ENCODE peak calls at places on chromosomes 7 and 10, in seven cellular contexts. T is heart left ventricle, X is A549, J is fibroblast of lung, U is pancreas, O is uterus, H is lower leg skin. K is an unnamed sample.

GRCh38 chr7:140723002-140723401 is 26.5 kb downstream of the NDUFB2 start:
- DNase-seq in T (no peak), X (no peak), J (no peak), U (no peak), O (no peak), H (no peak), K (no peak)

GRCh38 chr7:665751-666453 is 60.6 kb upstream of the DNAAF5 start:
- DNase-seq in T (peak; percentile 84), X (no peak), J (no peak), U (no peak), O (peak; percentile 60), H (no peak), K (peak; percentile 29)

GRCh38 chr10:121237718-121238117 is 360.5 kb downstream of the FGFR2 start:
- DNase-seq in T (no peak), X (peak; percentile 10), J (no peak), U (no peak), O (no peak), H (no peak), K (no peak)

GRCh38 chr7:16970732-16971495 is 89.1 kb upstream of the AGR3 start:
- DNase-seq in T (no peak), X (no peak), J (no peak), U (no peak), O (no peak), H (no peak), K (no peak)

GRCh38 chr7:4025694-4026615 is 656.1 kb upstream of the FOXK1 start:
- DNase-seq in T (no peak), X (no peak), J (no peak), U (no peak), O (no peak), H (peak; percentile 66), K (no peak)

GRCh38 chr7:70775570-70776156 is 356.3 kb upstream of the GALNT17 start:
- DNase-seq in T (no peak), X (peak; percentile 6), J (peak; percentile 30), U (no peak), O (no peak), H (no peak), K (no peak)

GRCh38 chr7:30852360-30852709 is 59.3 kb upstream of the AQP1 start:
- DNase-seq in T (no peak), X (no peak), J (no peak), U (no peak), O (no peak), H (no peak), K (peak; percentile 65)

GRCh38 chr7:38561166-38561565 is 70.0 kb downstream of the AMPH start:
- DNase-seq in T (no peak), X (no peak), J (peak; percentile 63), U (no peak), O (no peak), H (no peak), K (peak; percentile 3)

GRCh38 chr10:28902215-28902614 is 224.9 kb downstream of the BAMBI start:
- DNase-seq in T (no peak), X (no peak), J (no peak), U (no peak), O (no peak), H (no peak), K (no peak)

GRCh38 chr7:18457832-18458231 is 37.7 kb upstream of the HDAC9 start:
- DNase-seq in T (peak; percentile 29), X (no peak), J (no peak), U (no peak), O (no peak), H (no peak), K (no peak)

GRCh38 chr10:84665883-84666463 is 337.6 kb downstream of the CCSER2 start:
- DNase-seq in T (no peak), X (peak; percentile 20), J (no peak), U (peak; percentile 27), O (no peak), H (no peak), K (no peak)

GRCh38 chr10:31759124-31759798 is 169.4 kb downstream of the ARHGAP12 start:
- DNase-seq in T (peak; percentile 51), X (peak; percentile 61), J (no peak), U (peak; percentile 77), O (peak; percentile 52), H (peak; percentile 93), K (peak; percentile 72)

GRCh38 chr10:26780793-26781601 is 79.8 kb downstream of the ABI1 start:
- DNase-seq in T (no peak), X (peak; percentile 80), J (peak; percentile 96), U (no peak), O (no peak), H (peak; percentile 80), K (peak; percentile 79)

GRCh38 chr7:20503278-20503677 is 112.2 kb upstream of the ABCB5 start:
- DNase-seq in T (no peak), X (no peak), J (no peak), U (no peak), O (no peak), H (no peak), K (no peak)

GRCh38 chr7:125383324-125383723 is 453.7 kb upstream of the POT1 start:
- DNase-seq in T (no peak), X (no peak), J (no peak), U (no peak), O (no peak), H (no peak), K (no peak)

GRCh38 chr10:6542999-6543430 is 37.1 kb downstream of the PRKCQ start:
- DNase-seq in T (no peak), X (no peak), J (no peak), U (no peak), O (no peak), H (no peak), K (no peak)

GRCh38 chr10:66639351-66639750 is 286.5 kb upstream of the LRRTM3 start:
- DNase-seq in T (no peak), X (no peak), J (peak; percentile 60), U (no peak), O (no peak), H (no peak), K (no peak)

GRCh38 chr10:120076966-120077706 is 184.6 kb downstream of the SEC23IP start:
- DNase-seq in T (no peak), X (no peak), J (no peak), U (no peak), O (no peak), H (no peak), K (no peak)

GRCh38 chr7:40881405-40881926 is 746.7 kb downstream of the SUGCT start:
- DNase-seq in T (no peak), X (no peak), J (no peak), U (no peak), O (no peak), H (no peak), K (no peak)

GRCh38 chr7:21585070-21585724 is 42.4 kb downstream of the DNAH11 start:
- DNase-seq in T (no peak), X (no peak), J (no peak), U (no peak), O (no peak), H (no peak), K (no peak)

GRCh38 chr7:21579341-21580072 is 36.7 kb downstream of the DNAH11 start:
- DNase-seq in T (no peak), X (no peak), J (no peak), U (no peak), O (no peak), H (no peak), K (no peak)

DNA sequence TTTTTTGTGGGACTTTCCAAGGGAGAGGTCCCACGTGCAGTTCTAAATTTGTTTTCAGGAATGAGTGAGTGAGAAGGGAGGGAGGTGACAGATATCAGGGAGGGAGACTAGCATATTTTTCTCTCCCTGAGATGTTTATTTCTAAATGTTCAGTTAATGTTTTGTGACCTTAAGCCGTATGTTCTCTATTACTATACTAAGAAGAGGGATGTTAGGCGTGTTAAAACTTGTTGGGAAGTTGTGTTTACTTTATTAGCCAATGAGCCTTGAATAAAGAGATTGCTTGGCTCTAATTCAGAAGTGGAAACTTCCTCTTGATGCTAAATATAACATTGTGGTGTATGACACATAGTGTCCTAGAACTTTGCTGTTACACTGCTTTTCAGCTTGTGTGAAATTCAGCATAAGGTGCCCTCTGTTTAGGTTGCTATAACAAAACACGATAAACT is 37.3 kb downstream of the DNAH11 start:
- DNase-seq in T (no peak), X (peak; percentile 11), J (peak; percentile 68), U (no peak), O (no peak), H (no peak), K (peak; percentile 68)
- H3K4me3 ChIP-seq in T (no peak overlapping the region), X (no peak overlapping the region), J (no peak overlapping the region), U (no peak overlapping the region), O (no peak overlapping the region), H (no peak overlapping the region), K (no peak overlapping the region)

GRCh38 chr10:97335188-97335619 is 675 bp upstream of the FRAT2 start:
- DNase-seq in T (peak; percentile 40), X (no peak), J (no peak), U (peak; percentile 50), O (no peak), H (no peak), K (no peak)

GRCh38 chr10:97333601-97334369 is 744 bp downstream of the FRAT2 start:
- DNase-seq in T (peak; percentile 66), X (peak; percentile 54), J (peak; percentile 58), U (peak; percentile 64), O (no peak), H (peak; percentile 87), K (peak; percentile 71)

GRCh38 chr10:97334370-97335175 is at the start of gene FRAT2:
- DNase-seq in T (peak; percentile 95), X (peak; percentile 96), J (peak; percentile 90), U (peak; percentile 93), O (peak; percentile 90), H (peak; percentile 98), K (peak; percentile 97)

GRCh38 chr10:97332586-97333350 is 1.8 kb downstream of the FRAT2 start:
- DNase-seq in T (peak; percentile 39), X (peak; percentile 43), J (peak; percentile 77), U (peak; percentile 46), O (no peak), H (no peak), K (peak; percentile 93)

GRCh38 chr10:97333351-97333600 is 1.3 kb downstream of the FRAT2 start:
- DNase-seq in T (no peak), X (peak; percentile 47), J (peak; percentile 41), U (no peak), O (no peak), H (no peak), K (no peak)
- TF ChIP-seq CTCF in T (no peak), X (no peak), J (peak; percentile 21), U (no peak), O (no peak), H (no peak), K (no peak)

DNA sequence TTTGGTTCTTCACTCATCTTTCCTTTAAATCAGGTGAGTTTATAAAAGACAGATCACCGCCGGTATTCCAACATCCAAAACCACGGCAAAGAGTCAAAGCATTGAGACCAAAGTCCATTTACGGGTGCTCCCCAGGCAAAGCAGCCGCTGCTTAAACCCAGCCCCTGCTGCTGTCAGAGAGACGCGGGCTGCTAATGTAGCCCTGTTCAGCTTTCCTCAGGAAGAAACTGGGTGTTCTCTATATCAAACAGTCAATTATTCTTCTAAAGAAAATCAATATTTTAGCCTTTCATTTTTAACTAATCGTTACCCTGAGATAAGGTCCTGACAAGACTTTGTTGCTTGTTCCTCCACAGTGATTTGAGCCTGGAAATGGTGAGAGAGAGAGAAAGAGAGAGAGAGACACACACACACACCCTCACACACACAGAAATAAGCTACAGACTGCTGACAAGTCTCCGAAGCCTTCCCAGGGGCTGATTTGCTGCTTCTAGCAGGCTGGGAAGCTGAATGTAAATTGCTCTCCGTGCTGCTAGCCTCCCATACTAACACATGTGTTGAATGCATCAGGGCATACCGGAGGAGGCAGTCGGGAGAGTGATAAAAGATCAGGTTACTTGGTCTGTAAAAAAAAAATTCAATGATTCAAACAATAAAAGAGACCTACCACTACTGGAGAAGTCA is 183.0 kb upstream of the ANK3 start:
- DNase-seq in T (peak; percentile 47), X (no peak), J (peak; percentile 85), U (peak; percentile 41), O (no peak), H (no peak), K (peak; percentile 67)
- H3K4me3 ChIP-seq in T (peak overlapping the region; percentile 37), X (peak overlapping the region; percentile 3), J (peak overlapping the region; percentile 14), U (no peak overlapping the region), O (peak overlapping the region; percentile 20), H (no peak overlapping the region), K (peak overlapping the region; percentile 18)

GRCh38 chr7:2520131-2520807 is 695 bp downstream of the LFNG start:
- DNase-seq in T (no peak), X (peak; percentile 55), J (no peak), U (peak; percentile 71), O (no peak), H (peak; percentile 89), K (peak; percentile 50)
- TF ChIP-seq CTCF in T (no peak), X (no peak), J (peak; percentile 3), U (no peak), O (no peak), H (no peak), K (no peak)

K was measured in foreskin fibroblast.